ENCODE peak calls at places on chromosomes 7 and 10, in six cellular contexts. J is mucosa of descending colon, N is tibial nerve, U is GM12865, G is cardiac muscle cell, I is B cell. C is an unnamed sample.

GRCh38 chr10:8229153-8229552 is 174.7 kb downstream of the GATA3 start:
- DNase-seq in G (no peak), J (no peak), N (no peak), U (no peak), I (no peak), C (no peak)

GRCh38 chr7:129969881-129970446 is 17.2 kb upstream of the UBE2H start:
- DNase-seq in U (no peak), J (no peak), I (no peak), G (no peak), N (no peak), C (peak)

GRCh38 chr10:59687657-59688056 is 22.0 kb downstream of the SLC16A9 start:
- DNase-seq in U (no peak), J (no peak), G (no peak), I (no peak), N (no peak), C (no peak)

GRCh38 chr10:105287970-105288369 is 646.9 kb downstream of the SORCS3 start:
- DNase-seq in U (no peak), I (no peak), N (no peak), J (no peak), G (no peak), C (no peak)

GRCh38 chr10:49286686-49287085 is 12.3 kb upstream of the C10orf71 start:
- DNase-seq in N (no peak), U (no peak), G (no peak), J (no peak), I (no peak), C (no peak)

GRCh38 chr10:121281576-121281975 is 316.7 kb downstream of the FGFR2 start:
- DNase-seq in N (no peak), J (no peak), I (no peak), G (no peak), U (no peak), C (peak)

GRCh38 chr10:88999629-89000028 is 9.0 kb downstream of the FAS start:
- DNase-seq in U (no peak), G (no peak), I (no peak), J (no peak), N (no peak), C (no peak)

GRCh38 chr7:102841290-102841689 is 71.5 kb upstream of the LRRC17 start:
- DNase-seq in U (peak), N (no peak), I (no peak), J (no peak), G (no peak), C (no peak)

GRCh38 chr7:99014113-99014985 is 129.6 kb downstream of the SMURF1 start:
- DNase-seq in I (no peak), N (no peak), U (no peak), G (no peak), J (no peak), C (no peak)

GRCh38 chr7:108147031-108147563 is 16.9 kb upstream of the LAMB4 start:
- DNase-seq in N (no peak), U (no peak), G (no peak), I (no peak), J (no peak), C (no peak)

GRCh38 chr10:117345143-117345542 is 30.1 kb downstream of the PDZD8 start:
- DNase-seq in G (no peak), I (no peak), U (no peak), N (no peak), J (no peak), C (no peak)

GRCh38 chr10:119903946-119904666 is 11.6 kb downstream of the SEC23IP start:
- DNase-seq in I (no peak), G (no peak), J (no peak), U (no peak), N (no peak), C (no peak)

GRCh38 chr10:119910689-119911088 is 18.2 kb downstream of the SEC23IP start:
- DNase-seq in J (no peak), N (no peak), G (no peak), I (no peak), U (no peak), C (no peak)

GRCh38 chr10:119908201-119908600 is 15.7 kb downstream of the SEC23IP start:
- DNase-seq in G (no peak), N (no peak), I (no peak), J (no peak), U (no peak), C (no peak)
- TF ChIP-seq CTCF in G (no peak), N (no peak), I (no peak), J (no peak), U (no peak), C (no peak)

GRCh38 chr10:114163062-114163861 is 10.7 kb downstream of the CCDC186 start:
- DNase-seq in G (no peak), J (no peak), I (no peak), N (no peak), U (no peak), C (no peak)
- TF ChIP-seq CTCF in G (no peak), J (no peak), I (no peak), N (no peak), U (no peak), C (no peak)

GRCh38 chr7:46131916-46132795 is 211.1 kb upstream of the IGFBP3 start:
- DNase-seq in U (peak), N (no peak), I (no peak), J (no peak), G (peak), C (peak)
- TF ChIP-seq CTCF in U (no peak), N (no peak), I (no peak), J (no peak), G (peak), C (no peak)

GRCh38 chr7:91055219-91055618 is 209.0 kb upstream of the FZD1 start:
- DNase-seq in I (no peak), U (no peak), J (no peak), G (no peak), N (no peak), C (no peak)
- TF ChIP-seq CTCF in I (no peak), U (no peak), J (no peak), G (peak), N (no peak), C (no peak)

GRCh38 chr10:80686734-80687561 is 149.2 kb downstream of the SH2D4B start:
- DNase-seq in G (no peak), J (no peak), I (no peak), N (no peak), U (peak), C (no peak)
- TF ChIP-seq CTCF in G (no peak), J (no peak), I (no peak), N (no peak), U (no peak), C (no peak)

GRCh38 chr7:28708033-28708451 is 250.1 kb downstream of the TRIL start:
- DNase-seq in J (no peak), N (no peak), G (no peak), U (no peak), I (no peak), C (no peak)

GRCh38 chr7:28708458-28708951 is 249.6 kb downstream of the TRIL start:
- DNase-seq in G (peak), I (no peak), U (no peak), N (no peak), J (no peak), C (no peak)

GRCh38 chr7:28705350-28705749 is 252.8 kb downstream of the TRIL start:
- DNase-seq in G (no peak), I (peak), U (peak), J (no peak), N (no peak), C (no peak)

GRCh38 chr7:28707291-28707690 is 250.8 kb downstream of the TRIL start:
- DNase-seq in N (no peak), J (no peak), U (no peak), G (no peak), I (no peak), C (no peak)

GRCh38 chr7:28706607-28707006 is 251.5 kb downstream of the TRIL start:
- DNase-seq in G (no peak), J (no peak), U (no peak), I (no peak), N (no peak), C (peak)
- TF ChIP-seq CTCF in G (no peak), J (no peak), U (no peak), I (no peak), N (no peak), C (no peak)

GRCh38 chr7:37557810-37558209 is 109.1 kb upstream of the ELMO1 start:
- DNase-seq in I (no peak), N (no peak), G (no peak), J (no peak), U (no peak), C (no peak)

GRCh38 chr7:37558320-37558719 is 109.7 kb upstream of the ELMO1 start:
- DNase-seq in J (no peak), I (no peak), N (no peak), G (no peak), U (no peak), C (no peak)
- TF ChIP-seq CTCF in J (no peak), I (no peak), N (no peak), G (no peak), U (no peak), C (no peak)

GRCh38 chr7:38889872-38890432 is 19.0 kb downstream of the VPS41 start:
- DNase-seq in J (no peak), N (no peak), G (no peak), U (no peak), I (no peak), C (no peak)
- TF ChIP-seq CTCF in J (no peak), N (no peak), G (peak), U (no peak), I (peak), C (no peak)

GRCh38 chr10:72243822-72244437 is 27.9 kb upstream of the ASCC1 start:
- DNase-seq in J (no peak), I (no peak), U (no peak), G (no peak), N (peak), C (peak)
- TF ChIP-seq CTCF in J (no peak), I (no peak), U (no peak), G (peak), N (peak), C (peak)

GRCh38 chr7:143408247-143408685 is 390 bp downstream of the EPHA1 start:
- DNase-seq in U (no peak), G (no peak), I (no peak), J (no peak), N (no peak), C (no peak)

GRCh38 chr7:143407296-143408246 is 1.1 kb downstream of the EPHA1 start:
- DNase-seq in J (no peak), N (no peak), U (no peak), G (no peak), I (no peak), C (no peak)

GRCh38 chr7:143405671-143406352 is 2.8 kb downstream of the EPHA1 start:
- DNase-seq in N (no peak), U (no peak), I (no peak), G (no peak), J (no peak), C (no peak)

GRCh38 chr7:143410523-143411004 is 1.9 kb upstream of the EPHA1 start:
- DNase-seq in I (no peak), J (no peak), N (no peak), U (no peak), G (no peak), C (no peak)

GRCh38 chr7:143408686-143409551 is at the start of gene EPHA1:
- DNase-seq in U (no peak), G (no peak), J (no peak), N (no peak), I (peak), C (peak)
- TF ChIP-seq CTCF in U (no peak), G (peak), J (peak), N (peak), I (no peak), C (peak)

C was measured in MCF 10A.